ENCODE peak calls at places on chromosomes 6 and 20, in ten cellular contexts. N is WERI-Rb-1, Z is BJ, V is cardiac muscle cell, Y is psoas muscle, I is hepatocyte, B is adrenal gland, W is ascending aorta, Q is AG04450, O is A549. H is an unnamed sample.
A peak's percentile ranks its signal among the peaks of the same experiment; 100 is the strongest.

GRCh38 chr6:17867880-17868279 is 119.6 kb downstream of the KIF13A start:
- DNase-seq in N (peak; percentile 32), Z (peak; percentile 53), V (no peak), Y (no peak), I (no peak), B (no peak), W (no peak), Q (no peak), O (no peak), H (peak; percentile 57)

GRCh38 chr20:2652724-2653510 is 485 bp downstream of the NOP56 start:
- DNase-seq in N (peak; percentile 41), Z (no peak), V (peak; percentile 55), Y (peak; percentile 51), I (peak; percentile 32), B (peak; percentile 37), W (no peak), Q (no peak), O (no peak), H (no peak)

GRCh38 chr6:112636650-112637260 is 289.6 kb downstream of the RFPL4B start:
- DNase-seq in N (no peak), Z (no peak), V (no peak), Y (no peak), I (no peak), B (no peak), W (no peak), Q (peak; percentile 6), O (no peak), H (no peak)

GRCh38 chr20:36094497-36094896 is 60.0 kb upstream of the EPB41L1 start:
- DNase-seq in N (no peak), Z (no peak), V (no peak), Y (no peak), I (no peak), B (no peak), W (no peak), Q (no peak), O (no peak), H (no peak)

GRCh38 chr6:41286544-41287346 is at the start of gene TREM1:
- DNase-seq in N (no peak), Z (no peak), V (no peak), Y (peak; percentile 26), I (peak; percentile 49), B (peak; percentile 48), W (peak; percentile 36), Q (no peak), O (no peak), H (no peak)

GRCh38 chr20:34771680-34772081 is 53.8 kb downstream of the NCOA6 start:
- DNase-seq in N (no peak), Z (no peak), V (peak; percentile 12), Y (no peak), I (no peak), B (no peak), W (no peak), Q (no peak), O (no peak), H (peak; percentile 24)

GRCh38 chr6:89997456-89998445 is 103.5 kb downstream of the GJA10 start:
- DNase-seq in N (no peak), Z (no peak), V (no peak), Y (peak; percentile 19), I (peak; percentile 11), B (no peak), W (no peak), Q (no peak), O (no peak), H (no peak)

GRCh38 chr6:25017932-25018581 is 82.3 kb upstream of the RIPOR2 start:
- DNase-seq in N (peak; percentile 81), Z (no peak), V (peak; percentile 75), Y (peak; percentile 51), I (peak; percentile 75), B (peak; percentile 22), W (no peak), Q (no peak), O (no peak), H (no peak)

GRCh38 chr6:126102358-126102757 is 116.0 kb downstream of the TRMT11 start:
- DNase-seq in N (no peak), Z (no peak), V (no peak), Y (no peak), I (no peak), B (no peak), W (no peak), Q (no peak), O (no peak), H (no peak)

DNA sequence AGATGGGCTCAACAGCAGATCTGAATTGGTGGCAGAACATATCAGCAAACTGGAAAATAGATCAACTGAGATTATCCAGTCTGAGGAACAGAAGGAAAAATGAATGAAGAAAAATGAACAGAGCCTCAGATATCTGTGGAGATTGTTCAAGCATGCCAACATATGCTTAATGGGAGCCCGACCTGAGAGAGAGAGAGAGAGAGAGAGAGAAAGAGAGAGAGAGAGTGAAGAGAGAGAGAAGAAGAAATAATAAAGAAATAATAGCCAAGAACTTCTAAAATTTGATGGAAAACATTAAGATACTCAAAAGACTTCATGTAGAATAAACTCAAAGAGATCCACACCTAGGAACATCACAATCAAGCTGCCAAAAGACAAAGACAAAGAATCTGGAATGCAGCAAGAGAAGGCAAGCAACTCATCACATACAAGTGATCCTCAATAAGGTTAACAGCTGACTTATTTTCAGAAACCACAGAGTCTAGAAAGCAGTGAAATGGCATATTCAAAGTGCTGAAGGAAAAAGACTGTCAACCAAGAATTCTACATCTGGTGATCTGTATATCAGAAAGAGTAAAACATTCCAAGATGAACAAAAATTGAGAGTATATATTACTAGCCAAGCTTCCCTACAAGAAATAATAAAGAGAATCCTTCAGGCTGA is 97.2 kb downstream of the MYLK4 start:
- DNase-seq in N (no peak), Z (no peak), V (no peak), Y (no peak), I (no peak), B (no peak), W (no peak), Q (no peak), O (no peak), H (no peak)
- TF ChIP-seq CTCF in N (no peak), Z (no peak), V (no peak), Y (no peak), I (no peak), B (no peak), W (no peak), Q (no peak), O (no peak), H (no peak)

GRCh38 chr6:2037230-2037926 is 208.0 kb downstream of the GMDS start:
- DNase-seq in N (peak; percentile 41), Z (no peak), V (peak; percentile 34), Y (no peak), I (no peak), B (no peak), W (no peak), Q (no peak), O (no peak), H (no peak)
- TF ChIP-seq CTCF in N (peak; percentile 64), Z (no peak), V (peak; percentile 30), Y (no peak), I (peak; percentile 29), B (no peak), W (peak; percentile 35), Q (peak; percentile 28), O (no peak), H (no peak)

GRCh38 chr6:19501737-19502245 is 335.4 kb upstream of the ID4 start:
- DNase-seq in N (no peak), Z (no peak), V (no peak), Y (no peak), I (no peak), B (no peak), W (no peak), Q (no peak), O (no peak), H (no peak)
- TF ChIP-seq CTCF in N (peak; percentile 18), Z (no peak), V (no peak), Y (no peak), I (no peak), B (no peak), W (no peak), Q (no peak), O (no peak), H (no peak)

GRCh38 chr6:82178084-82178758 is 69.3 kb downstream of the IBTK start:
- DNase-seq in N (no peak), Z (no peak), V (no peak), Y (no peak), I (no peak), B (no peak), W (no peak), Q (no peak), O (no peak), H (peak; percentile 12)
- TF ChIP-seq CTCF in N (peak; percentile 11), Z (peak; percentile 57), V (peak; percentile 52), Y (peak; percentile 40), I (peak; percentile 61), B (no peak), W (peak; percentile 62), Q (peak; percentile 66), O (peak; percentile 61), H (peak; percentile 62)

GRCh38 chr20:7930386-7930785 is 9.9 kb downstream of the HAO1 start:
- DNase-seq in N (no peak), Z (no peak), V (no peak), Y (no peak), I (no peak), B (no peak), W (no peak), Q (no peak), O (no peak), H (no peak)

GRCh38 chr20:7926323-7926722 is 13.9 kb downstream of the HAO1 start:
- DNase-seq in N (no peak), Z (no peak), V (no peak), Y (no peak), I (no peak), B (no peak), W (no peak), Q (no peak), O (no peak), H (no peak)

GRCh38 chr20:7924692-7925091 is 15.6 kb downstream of the HAO1 start:
- DNase-seq in N (no peak), Z (peak; percentile 71), V (no peak), Y (no peak), I (peak; percentile 12), B (no peak), W (no peak), Q (peak; percentile 82), O (no peak), H (peak; percentile 46)

GRCh38 chr20:7926767-7927166 is 13.5 kb downstream of the HAO1 start:
- DNase-seq in N (peak; percentile 11), Z (no peak), V (peak; percentile 5), Y (no peak), I (peak; percentile 38), B (no peak), W (no peak), Q (no peak), O (no peak), H (peak; percentile 3)
- TF ChIP-seq CTCF in N (peak; percentile 36), Z (peak; percentile 61), V (peak; percentile 69), Y (peak; percentile 22), I (peak; percentile 71), B (no peak), W (peak; percentile 30), Q (peak; percentile 69), O (peak; percentile 69), H (peak; percentile 65)

DNA sequence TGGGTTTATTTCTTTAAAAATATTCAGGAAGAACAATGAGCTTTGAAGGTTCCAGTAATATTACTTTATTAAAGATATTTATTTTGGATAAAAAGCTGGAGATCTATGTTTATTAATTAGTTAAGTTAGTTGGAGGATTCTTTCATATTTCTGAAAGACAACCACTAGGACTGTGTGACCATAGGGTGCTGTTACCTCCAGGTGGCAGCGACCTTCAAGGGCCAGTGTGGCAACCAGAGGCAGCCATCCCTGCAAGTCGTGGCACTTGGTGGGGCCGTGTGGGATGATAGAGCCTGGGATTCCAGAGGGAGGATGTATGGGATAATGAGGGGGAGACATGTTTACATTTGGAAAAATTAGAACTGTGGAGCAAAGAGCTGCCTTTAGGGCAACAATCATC is 95.5 kb upstream of the SCP2D1 start:
- DNase-seq in N (no peak), Z (no peak), V (no peak), Y (no peak), I (no peak), B (no peak), W (no peak), Q (no peak), O (no peak), H (no peak)
- TF ChIP-seq CTCF in N (peak; percentile 19), Z (no peak), V (no peak), Y (no peak), I (no peak), B (no peak), W (no peak), Q (no peak), O (no peak), H (no peak)